ENCODE peak calls at places on chromosomes 5 and 9, in five cellular contexts. One of them, this sample, is unnamed.

GRCh38 chr9:17531642-17532254 is 47.1 kb upstream of the SH3GL2 start:
- DNase-seq in astrocyte of the spinal cord: peak
- DNase-seq in endodermal cell: peak
- DNase-seq in dorsolateral prefrontal cortex: peak
- DNase-seq in cardiac fibroblast: peak
- DNase-seq in this sample: peak

GRCh38 chr5:161846731-161847130 is 1.2 kb upstream of the GABRA1 start:
- DNase-seq in astrocyte of the spinal cord: no peak
- DNase-seq in cardiac fibroblast: peak
- DNase-seq in dorsolateral prefrontal cortex: no peak
- DNase-seq in endodermal cell: peak
- DNase-seq in this sample: no peak

GRCh38 chr5:177111720-177112394 is 21.7 kb upstream of the NSD1 start:
- DNase-seq in astrocyte of the spinal cord: no peak
- DNase-seq in cardiac fibroblast: peak
- DNase-seq in endodermal cell: peak
- DNase-seq in dorsolateral prefrontal cortex: peak
- DNase-seq in this sample: no peak

GRCh38 chr9:18928711-18929110 is 104.3 kb downstream of the SAXO1 start:
- DNase-seq in dorsolateral prefrontal cortex: no peak
- DNase-seq in astrocyte of the spinal cord: peak
- DNase-seq in endodermal cell: no peak
- DNase-seq in cardiac fibroblast: peak
- DNase-seq in this sample: peak

GRCh38 chr5:151104795-151105194 is 24.0 kb upstream of the TNIP1 start:
- DNase-seq in endodermal cell: no peak
- DNase-seq in cardiac fibroblast: peak
- DNase-seq in dorsolateral prefrontal cortex: no peak
- DNase-seq in astrocyte of the spinal cord: no peak
- DNase-seq in this sample: peak

GRCh38 chr5:143372187-143372829 is 31.2 kb downstream of the NR3C1 start:
- DNase-seq in cardiac fibroblast: peak
- DNase-seq in dorsolateral prefrontal cortex: no peak
- DNase-seq in astrocyte of the spinal cord: no peak
- DNase-seq in endodermal cell: no peak
- DNase-seq in this sample: peak

GRCh38 chr9:109793196-109793595 is 13.2 kb downstream of the PALM2AKAP2 start:
- DNase-seq in dorsolateral prefrontal cortex: no peak
- DNase-seq in endodermal cell: no peak
- DNase-seq in astrocyte of the spinal cord: peak
- DNase-seq in cardiac fibroblast: peak
- DNase-seq in this sample: peak

GRCh38 chr5:113114559-113114958 is 138.0 kb downstream of the DCP2 start:
- DNase-seq in endodermal cell: no peak
- DNase-seq in astrocyte of the spinal cord: no peak
- DNase-seq in dorsolateral prefrontal cortex: no peak
- DNase-seq in cardiac fibroblast: no peak
- DNase-seq in this sample: no peak

GRCh38 chr9:136216541-136217240 is 11.8 kb upstream of the LHX3 start:
- DNase-seq in astrocyte of the spinal cord: no peak
- DNase-seq in endodermal cell: no peak
- DNase-seq in cardiac fibroblast: no peak
- DNase-seq in dorsolateral prefrontal cortex: no peak
- DNase-seq in this sample: no peak

GRCh38 chr5:1207555-1207954 is 6.2 kb downstream of the SLC6A19 start:
- DNase-seq in endodermal cell: no peak
- DNase-seq in dorsolateral prefrontal cortex: no peak
- DNase-seq in astrocyte of the spinal cord: no peak
- DNase-seq in cardiac fibroblast: no peak
- DNase-seq in this sample: no peak

GRCh38 chr9:136361047-136361756 is 2.3 kb downstream of the DNLZ start:
- DNase-seq in astrocyte of the spinal cord: no peak
- DNase-seq in dorsolateral prefrontal cortex: no peak
- DNase-seq in cardiac fibroblast: no peak
- DNase-seq in endodermal cell: no peak
- DNase-seq in this sample: peak

GRCh38 chr9:94029932-94030317 is 54.3 kb upstream of the PTPDC1 start:
- DNase-seq in cardiac fibroblast: no peak
- DNase-seq in endodermal cell: no peak
- DNase-seq in dorsolateral prefrontal cortex: no peak
- DNase-seq in astrocyte of the spinal cord: no peak
- DNase-seq in this sample: peak

GRCh38 chr9:133163559-133164208 is at the start of gene GBGT1:
- DNase-seq in cardiac fibroblast: peak
- DNase-seq in endodermal cell: peak
- DNase-seq in dorsolateral prefrontal cortex: no peak
- DNase-seq in astrocyte of the spinal cord: peak
- DNase-seq in this sample: no peak

GRCh38 chr5:103243665-103244064 is 14.9 kb upstream of the MACIR start:
- DNase-seq in cardiac fibroblast: peak
- DNase-seq in astrocyte of the spinal cord: peak
- DNase-seq in endodermal cell: no peak
- DNase-seq in dorsolateral prefrontal cortex: no peak
- DNase-seq in this sample: no peak

GRCh38 chr5:141825836-141826560 is 52.2 kb downstream of the PCDH1 start:
- DNase-seq in dorsolateral prefrontal cortex: no peak
- DNase-seq in endodermal cell: peak
- DNase-seq in astrocyte of the spinal cord: no peak
- DNase-seq in cardiac fibroblast: no peak
- DNase-seq in this sample: peak

GRCh38 chr5:178285399-178286225 is 53.0 kb upstream of the PHYKPL start:
- DNase-seq in cardiac fibroblast: no peak
- DNase-seq in astrocyte of the spinal cord: no peak
- DNase-seq in dorsolateral prefrontal cortex: no peak
- DNase-seq in endodermal cell: no peak
- DNase-seq in this sample: no peak

GRCh38 chr5:151451626-151452520 is 4.5 kb downstream of the SLC36A1 start:
- DNase-seq in astrocyte of the spinal cord: peak
- DNase-seq in endodermal cell: no peak
- DNase-seq in dorsolateral prefrontal cortex: no peak
- DNase-seq in cardiac fibroblast: peak
- DNase-seq in this sample: peak

GRCh38 chr5:64859881-64860280 is 91.2 kb downstream of the CWC27 start:
- DNase-seq in cardiac fibroblast: no peak
- DNase-seq in dorsolateral prefrontal cortex: no peak
- DNase-seq in astrocyte of the spinal cord: no peak
- DNase-seq in endodermal cell: no peak
- DNase-seq in this sample: no peak

GRCh38 chr5:6601271-6601670 is 31.6 kb downstream of the NSUN2 start:
- DNase-seq in endodermal cell: peak
- DNase-seq in cardiac fibroblast: no peak
- DNase-seq in astrocyte of the spinal cord: no peak
- DNase-seq in dorsolateral prefrontal cortex: no peak
- DNase-seq in this sample: no peak

GRCh38 chr5:5755888-5756287 is 333.4 kb downstream of the ICE1 start:
- DNase-seq in astrocyte of the spinal cord: no peak
- DNase-seq in endodermal cell: no peak
- DNase-seq in cardiac fibroblast: no peak
- DNase-seq in dorsolateral prefrontal cortex: no peak
- DNase-seq in this sample: no peak

GRCh38 chr5:15645776-15646175 is 145.8 kb downstream of the FBXL7 start:
- DNase-seq in astrocyte of the spinal cord: no peak
- DNase-seq in cardiac fibroblast: peak
- DNase-seq in endodermal cell: no peak
- DNase-seq in dorsolateral prefrontal cortex: no peak
- DNase-seq in this sample: peak

GRCh38 chr5:40603378-40603777 is 76.3 kb upstream of the PTGER4 start:
- DNase-seq in endodermal cell: no peak
- DNase-seq in dorsolateral prefrontal cortex: no peak
- DNase-seq in cardiac fibroblast: no peak
- DNase-seq in astrocyte of the spinal cord: peak
- DNase-seq in this sample: peak

GRCh38 chr9:35798658-35799366 is 7.4 kb downstream of the NPR2 start:
- DNase-seq in cardiac fibroblast: no peak
- DNase-seq in astrocyte of the spinal cord: no peak
- DNase-seq in endodermal cell: peak
- DNase-seq in dorsolateral prefrontal cortex: no peak
- DNase-seq in this sample: peak

GRCh38 chr5:120446068-120446492 is 18.0 kb upstream of the PRR16 start:
- DNase-seq in cardiac fibroblast: peak
- DNase-seq in endodermal cell: no peak
- DNase-seq in dorsolateral prefrontal cortex: no peak
- DNase-seq in astrocyte of the spinal cord: peak
- DNase-seq in this sample: peak

GRCh38 chr9:133707065-133707760 is 30.9 kb downstream of the SARDH start:
- DNase-seq in endodermal cell: peak
- DNase-seq in dorsolateral prefrontal cortex: no peak
- DNase-seq in astrocyte of the spinal cord: no peak
- DNase-seq in cardiac fibroblast: peak
- DNase-seq in this sample: peak

GRCh38 chr5:108271127-108271526 is 110.8 kb downstream of the FBXL17 start:
- DNase-seq in endodermal cell: no peak
- DNase-seq in cardiac fibroblast: no peak
- DNase-seq in astrocyte of the spinal cord: no peak
- DNase-seq in dorsolateral prefrontal cortex: no peak
- DNase-seq in this sample: no peak
- TF ChIP-seq CTCF in endodermal cell: no peak
- TF ChIP-seq CTCF in cardiac fibroblast: no peak
- TF ChIP-seq CTCF in astrocyte of the spinal cord: no peak
- TF ChIP-seq CTCF in dorsolateral prefrontal cortex: no peak
- TF ChIP-seq CTCF in this sample: no peak

DNA sequence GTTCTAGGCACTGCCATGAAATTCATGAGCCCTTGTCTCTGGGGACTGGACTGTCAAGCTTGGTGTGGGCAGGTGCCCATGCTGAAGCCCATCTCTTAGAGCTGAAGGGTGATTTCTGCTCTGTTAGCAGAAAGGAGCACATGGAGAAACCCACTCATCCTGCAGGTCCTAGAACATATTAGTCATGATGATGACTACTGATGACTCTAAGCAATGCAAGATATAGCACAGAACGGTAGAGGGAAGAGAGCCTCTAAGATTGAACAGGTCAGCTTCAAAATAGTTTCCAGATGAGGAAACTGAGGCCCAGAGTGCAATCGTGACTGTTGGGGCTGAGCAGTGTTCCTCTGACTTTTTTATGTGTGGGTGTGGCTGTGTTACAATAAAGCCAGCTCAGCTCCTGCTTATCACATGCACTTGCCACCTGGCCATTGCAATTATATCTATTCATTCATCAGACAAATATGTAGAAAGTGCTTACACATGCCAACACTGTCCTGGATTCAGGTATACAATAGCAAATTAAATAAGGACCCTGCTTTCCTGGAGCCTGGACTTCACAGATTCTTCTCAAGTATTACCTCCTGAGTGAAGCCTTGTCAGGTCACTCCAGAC is 140.2 kb upstream of the BRINP1 start:
- DNase-seq in cardiac fibroblast: no peak
- DNase-seq in astrocyte of the spinal cord: no peak
- DNase-seq in endodermal cell: no peak
- DNase-seq in dorsolateral prefrontal cortex: no peak
- DNase-seq in this sample: no peak
- H3K4me3 ChIP-seq in cardiac fibroblast: no peak
- H3K4me3 ChIP-seq in astrocyte of the spinal cord: no peak
- H3K4me3 ChIP-seq in endodermal cell: no peak
- H3K4me3 ChIP-seq in dorsolateral prefrontal cortex: no peak
- H3K4me3 ChIP-seq in this sample: no peak

DNA sequence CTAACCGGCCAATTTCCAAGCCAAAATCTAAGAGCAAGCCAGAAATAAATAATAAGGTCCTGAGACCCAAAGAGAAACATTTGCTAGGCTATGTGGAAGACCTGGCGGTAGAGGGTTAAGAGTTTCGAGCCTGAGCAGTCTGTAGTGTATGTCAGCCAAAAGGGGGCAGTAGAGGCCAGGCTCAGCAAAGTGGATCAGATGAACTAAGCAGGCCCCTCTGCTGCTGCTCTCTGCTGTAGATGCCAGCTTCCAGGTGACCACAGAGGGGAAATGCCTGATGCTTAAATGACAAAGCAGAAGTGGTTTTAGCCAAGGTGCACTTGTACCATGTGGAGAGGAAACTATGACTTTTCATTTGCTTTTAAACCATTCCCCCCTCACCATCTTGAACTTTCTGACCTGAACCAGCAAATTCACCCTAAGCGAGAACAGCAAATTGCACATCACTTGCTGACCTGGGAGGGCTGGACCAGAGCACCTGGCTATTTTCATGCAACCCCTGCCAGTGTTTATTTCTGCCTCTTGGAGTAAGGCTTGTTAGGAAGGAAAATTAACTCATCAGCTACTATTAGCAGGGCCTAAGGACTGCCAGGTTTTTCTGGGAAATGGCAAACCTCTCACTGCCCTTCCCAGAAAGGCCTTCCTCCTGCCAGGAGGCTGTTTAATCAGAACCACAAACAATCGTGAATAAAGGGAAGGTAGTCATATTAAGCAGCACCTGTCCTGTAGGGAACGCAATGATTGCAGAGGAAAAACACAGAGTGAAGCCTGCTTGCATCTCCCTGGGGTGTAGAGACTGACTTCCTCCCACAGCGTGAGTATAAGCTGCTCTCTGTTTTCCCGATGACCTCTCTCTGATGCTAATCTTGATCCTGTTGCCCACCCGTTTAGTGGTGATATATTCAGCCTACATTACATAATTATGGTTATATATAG is 818.2 kb downstream of the TLR4 start:
- DNase-seq in astrocyte of the spinal cord: peak
- DNase-seq in cardiac fibroblast: peak
- DNase-seq in endodermal cell: peak
- DNase-seq in dorsolateral prefrontal cortex: peak
- DNase-seq in this sample: peak
- TF ChIP-seq CTCF in astrocyte of the spinal cord: peak
- TF ChIP-seq CTCF in cardiac fibroblast: peak
- TF ChIP-seq CTCF in endodermal cell: peak
- TF ChIP-seq CTCF in dorsolateral prefrontal cortex: peak
- TF ChIP-seq CTCF in this sample: peak

DNA sequence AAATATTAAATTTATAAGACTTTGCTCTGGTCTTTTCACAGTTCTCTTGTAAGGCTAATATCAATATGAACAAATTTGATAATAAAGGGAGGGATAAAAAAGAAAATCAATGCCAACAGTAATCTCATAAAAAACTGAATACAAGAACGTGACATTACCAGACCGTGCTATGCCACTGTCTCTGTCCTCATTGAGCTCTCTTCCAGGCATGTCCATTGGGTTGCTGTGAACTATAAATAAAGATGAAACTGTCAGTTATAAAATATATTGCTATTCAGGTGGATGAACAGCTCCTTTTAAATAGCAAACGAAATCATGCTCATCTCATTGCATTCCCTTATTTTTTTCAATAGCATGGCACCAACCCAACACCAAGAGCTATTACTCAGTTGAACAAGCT is 74.0 kb upstream of the RAPGEF6 start:
- DNase-seq in dorsolateral prefrontal cortex: no peak
- DNase-seq in cardiac fibroblast: no peak
- DNase-seq in endodermal cell: no peak
- DNase-seq in astrocyte of the spinal cord: no peak
- DNase-seq in this sample: no peak
- H3K4me3 ChIP-seq in dorsolateral prefrontal cortex: no peak
- H3K4me3 ChIP-seq in cardiac fibroblast: no peak
- H3K4me3 ChIP-seq in endodermal cell: no peak
- H3K4me3 ChIP-seq in astrocyte of the spinal cord: no peak
- H3K4me3 ChIP-seq in this sample: no peak

DNA sequence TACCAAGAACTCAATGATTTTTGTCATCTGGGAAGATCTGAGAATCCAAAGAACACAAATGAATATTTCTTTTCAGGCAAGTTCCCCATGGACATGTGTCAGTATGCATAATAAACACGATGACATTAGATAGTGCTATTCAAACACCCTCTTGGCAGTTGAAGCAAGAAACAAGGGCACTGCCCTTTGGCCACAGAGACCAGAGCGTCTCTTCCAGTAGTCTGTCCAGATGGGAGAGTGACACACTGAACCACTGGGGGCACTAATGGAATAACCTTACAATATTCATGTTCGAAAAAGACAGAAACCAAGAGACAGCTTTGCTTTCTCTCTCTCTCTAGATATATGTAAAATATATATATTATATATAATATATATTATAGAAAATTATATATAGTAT is 301.9 kb downstream of the CTNND2 start:
- DNase-seq in dorsolateral prefrontal cortex: peak
- DNase-seq in cardiac fibroblast: no peak
- DNase-seq in endodermal cell: no peak
- DNase-seq in astrocyte of the spinal cord: no peak
- DNase-seq in this sample: no peak
- TF ChIP-seq CTCF in dorsolateral prefrontal cortex: peak
- TF ChIP-seq CTCF in cardiac fibroblast: no peak
- TF ChIP-seq CTCF in endodermal cell: peak
- TF ChIP-seq CTCF in astrocyte of the spinal cord: no peak
- TF ChIP-seq CTCF in this sample: no peak